ENCODE peak calls at places on chromosomes 12 and 14, in eight cellular contexts. One of them, this sample, is unnamed.

GRCh38 chr12:105670664-105671063 is 340.2 kb downstream of the C12orf75 start:
- DNase-seq in effector memory CD4-positive, alpha-beta T cell: no peak
- DNase-seq in HuH-7: no peak
- DNase-seq in T-helper 1 cell: no peak
- DNase-seq in astrocyte of the cerebellum: peak; percentile 41
- DNase-seq in Calu3: no peak
- DNase-seq in HCT116: no peak
- DNase-seq in naive thymus-derived CD8-positive, alpha-beta T cell: no peak
- DNase-seq in this sample: no peak

GRCh38 chr12:52217223-52217622 is 15.8 kb upstream of the KRT7 start:
- DNase-seq in naive thymus-derived CD8-positive, alpha-beta T cell: no peak
- DNase-seq in HuH-7: no peak
- DNase-seq in Calu3: peak; percentile 89
- DNase-seq in astrocyte of the cerebellum: no peak
- DNase-seq in HCT116: peak; percentile 75
- DNase-seq in effector memory CD4-positive, alpha-beta T cell: no peak
- DNase-seq in T-helper 1 cell: no peak
- DNase-seq in this sample: no peak

GRCh38 chr12:47855502-47855901 is 35.8 kb upstream of the HDAC7 start:
- DNase-seq in Calu3: no peak
- DNase-seq in HuH-7: no peak
- DNase-seq in naive thymus-derived CD8-positive, alpha-beta T cell: no peak
- DNase-seq in HCT116: no peak
- DNase-seq in T-helper 1 cell: no peak
- DNase-seq in astrocyte of the cerebellum: no peak
- DNase-seq in effector memory CD4-positive, alpha-beta T cell: no peak
- DNase-seq in this sample: no peak

GRCh38 chr12:54010972-54011664 is 2.3 kb downstream of the HOXC8 start:
- DNase-seq in Calu3: no peak
- DNase-seq in naive thymus-derived CD8-positive, alpha-beta T cell: no peak
- DNase-seq in astrocyte of the cerebellum: no peak
- DNase-seq in effector memory CD4-positive, alpha-beta T cell: no peak
- DNase-seq in HuH-7: no peak
- DNase-seq in HCT116: no peak
- DNase-seq in T-helper 1 cell: no peak
- DNase-seq in this sample: no peak

GRCh38 chr14:55898938-55899337 is 219.3 kb upstream of the PELI2 start:
- DNase-seq in astrocyte of the cerebellum: no peak
- DNase-seq in T-helper 1 cell: no peak
- DNase-seq in HuH-7: no peak
- DNase-seq in HCT116: no peak
- DNase-seq in effector memory CD4-positive, alpha-beta T cell: no peak
- DNase-seq in naive thymus-derived CD8-positive, alpha-beta T cell: no peak
- DNase-seq in Calu3: no peak
- DNase-seq in this sample: no peak

GRCh38 chr12:2682301-2683282 is 112.2 kb upstream of the FKBP4 start:
- DNase-seq in astrocyte of the cerebellum: no peak
- DNase-seq in T-helper 1 cell: no peak
- DNase-seq in effector memory CD4-positive, alpha-beta T cell: no peak
- DNase-seq in Calu3: peak; percentile 50
- DNase-seq in naive thymus-derived CD8-positive, alpha-beta T cell: no peak
- DNase-seq in HuH-7: peak; percentile 59
- DNase-seq in HCT116: peak; percentile 26
- DNase-seq in this sample: peak; percentile 47

GRCh38 chr12:43079481-43079880 is 472.5 kb downstream of the ADAMTS20 start:
- DNase-seq in T-helper 1 cell: no peak
- DNase-seq in naive thymus-derived CD8-positive, alpha-beta T cell: no peak
- DNase-seq in Calu3: no peak
- DNase-seq in HuH-7: no peak
- DNase-seq in astrocyte of the cerebellum: no peak
- DNase-seq in effector memory CD4-positive, alpha-beta T cell: no peak
- DNase-seq in HCT116: no peak
- DNase-seq in this sample: no peak

GRCh38 chr14:82341386-82341785 is 807.7 kb upstream of the SEL1L start:
- DNase-seq in astrocyte of the cerebellum: no peak
- DNase-seq in HuH-7: no peak
- DNase-seq in Calu3: no peak
- DNase-seq in T-helper 1 cell: no peak
- DNase-seq in effector memory CD4-positive, alpha-beta T cell: no peak
- DNase-seq in naive thymus-derived CD8-positive, alpha-beta T cell: no peak
- DNase-seq in HCT116: no peak
- DNase-seq in this sample: no peak

GRCh38 chr12:108773798-108774788 is 42.8 kb upstream of the CORO1C start:
- DNase-seq in Calu3: peak; percentile 57
- DNase-seq in effector memory CD4-positive, alpha-beta T cell: no peak
- DNase-seq in T-helper 1 cell: no peak
- DNase-seq in HCT116: no peak
- DNase-seq in astrocyte of the cerebellum: peak; percentile 28
- DNase-seq in naive thymus-derived CD8-positive, alpha-beta T cell: no peak
- DNase-seq in HuH-7: peak; percentile 30
- DNase-seq in this sample: no peak

GRCh38 chr14:50353126-50353525 is 41.0 kb downstream of the DMAC2L start:
- DNase-seq in astrocyte of the cerebellum: no peak
- DNase-seq in T-helper 1 cell: no peak
- DNase-seq in naive thymus-derived CD8-positive, alpha-beta T cell: no peak
- DNase-seq in Calu3: no peak
- DNase-seq in HuH-7: no peak
- DNase-seq in effector memory CD4-positive, alpha-beta T cell: no peak
- DNase-seq in HCT116: no peak
- DNase-seq in this sample: no peak

GRCh38 chr12:22256076-22256475 is 78.4 kb downstream of the ST8SIA1 start:
- DNase-seq in HuH-7: no peak
- DNase-seq in T-helper 1 cell: no peak
- DNase-seq in HCT116: no peak
- DNase-seq in naive thymus-derived CD8-positive, alpha-beta T cell: no peak
- DNase-seq in Calu3: no peak
- DNase-seq in effector memory CD4-positive, alpha-beta T cell: no peak
- DNase-seq in astrocyte of the cerebellum: peak; percentile 37
- DNase-seq in this sample: no peak

GRCh38 chr14:19941668-19942067 is 11.0 kb downstream of the OR4K1 start:
- DNase-seq in HuH-7: no peak
- DNase-seq in Calu3: no peak
- DNase-seq in naive thymus-derived CD8-positive, alpha-beta T cell: no peak
- DNase-seq in effector memory CD4-positive, alpha-beta T cell: no peak
- DNase-seq in HCT116: no peak
- DNase-seq in T-helper 1 cell: no peak
- DNase-seq in astrocyte of the cerebellum: no peak
- DNase-seq in this sample: no peak

GRCh38 chr14:25015761-25016160 is 34.2 kb downstream of the STXBP6 start:
- DNase-seq in effector memory CD4-positive, alpha-beta T cell: no peak
- DNase-seq in Calu3: no peak
- DNase-seq in naive thymus-derived CD8-positive, alpha-beta T cell: no peak
- DNase-seq in HCT116: no peak
- DNase-seq in T-helper 1 cell: no peak
- DNase-seq in astrocyte of the cerebellum: no peak
- DNase-seq in HuH-7: no peak
- DNase-seq in this sample: no peak

GRCh38 chr12:54191550-54192022 is 2.8 kb upstream of the SMUG1 start:
- DNase-seq in Calu3: peak; percentile 85
- DNase-seq in naive thymus-derived CD8-positive, alpha-beta T cell: peak; percentile 67
- DNase-seq in effector memory CD4-positive, alpha-beta T cell: peak; percentile 67
- DNase-seq in T-helper 1 cell: peak; percentile 73
- DNase-seq in HuH-7: peak; percentile 82
- DNase-seq in HCT116: peak; percentile 77
- DNase-seq in astrocyte of the cerebellum: peak; percentile 72
- DNase-seq in this sample: peak; percentile 66

GRCh38 chr14:100771121-100771800 is 44.6 kb downstream of the DLK1 start:
- DNase-seq in astrocyte of the cerebellum: no peak
- DNase-seq in effector memory CD4-positive, alpha-beta T cell: no peak
- DNase-seq in Calu3: no peak
- DNase-seq in T-helper 1 cell: no peak
- DNase-seq in naive thymus-derived CD8-positive, alpha-beta T cell: no peak
- DNase-seq in HCT116: no peak
- DNase-seq in HuH-7: no peak
- DNase-seq in this sample: no peak

GRCh38 chr12:133156125-133156690 is 25.1 kb upstream of the ZNF268 start:
- DNase-seq in effector memory CD4-positive, alpha-beta T cell: no peak
- DNase-seq in HCT116: no peak
- DNase-seq in T-helper 1 cell: no peak
- DNase-seq in HuH-7: no peak
- DNase-seq in naive thymus-derived CD8-positive, alpha-beta T cell: no peak
- DNase-seq in astrocyte of the cerebellum: no peak
- DNase-seq in Calu3: no peak
- DNase-seq in this sample: no peak

GRCh38 chr12:131592972-131593371 is 117.9 kb upstream of the SFSWAP start:
- DNase-seq in astrocyte of the cerebellum: no peak
- DNase-seq in effector memory CD4-positive, alpha-beta T cell: no peak
- DNase-seq in Calu3: no peak
- DNase-seq in T-helper 1 cell: no peak
- DNase-seq in HCT116: no peak
- DNase-seq in naive thymus-derived CD8-positive, alpha-beta T cell: no peak
- DNase-seq in HuH-7: no peak
- DNase-seq in this sample: peak; percentile 22

GRCh38 chr12:132518354-132518992 is 28.5 kb downstream of the FBRSL1 start:
- DNase-seq in astrocyte of the cerebellum: no peak
- DNase-seq in HuH-7: no peak
- DNase-seq in HCT116: no peak
- DNase-seq in naive thymus-derived CD8-positive, alpha-beta T cell: no peak
- DNase-seq in Calu3: no peak
- DNase-seq in effector memory CD4-positive, alpha-beta T cell: no peak
- DNase-seq in T-helper 1 cell: no peak
- DNase-seq in this sample: no peak

GRCh38 chr12:51358496-51358895 is 12.0 kb upstream of the CELA1 start:
- DNase-seq in astrocyte of the cerebellum: no peak
- DNase-seq in naive thymus-derived CD8-positive, alpha-beta T cell: no peak
- DNase-seq in effector memory CD4-positive, alpha-beta T cell: no peak
- DNase-seq in HuH-7: no peak
- DNase-seq in HCT116: no peak
- DNase-seq in T-helper 1 cell: no peak
- DNase-seq in Calu3: no peak
- DNase-seq in this sample: no peak

GRCh38 chr14:73771848-73772705 is 57.9 kb upstream of the PNMA1 start:
- DNase-seq in astrocyte of the cerebellum: no peak
- DNase-seq in HCT116: no peak
- DNase-seq in T-helper 1 cell: peak; percentile 58
- DNase-seq in effector memory CD4-positive, alpha-beta T cell: peak; percentile 49
- DNase-seq in Calu3: peak; percentile 80
- DNase-seq in naive thymus-derived CD8-positive, alpha-beta T cell: peak; percentile 44
- DNase-seq in HuH-7: no peak
- DNase-seq in this sample: peak; percentile 49

GRCh38 chr12:19707948-19708409 is 268.7 kb downstream of the AEBP2 start:
- DNase-seq in T-helper 1 cell: no peak
- DNase-seq in naive thymus-derived CD8-positive, alpha-beta T cell: no peak
- DNase-seq in effector memory CD4-positive, alpha-beta T cell: no peak
- DNase-seq in HuH-7: no peak
- DNase-seq in astrocyte of the cerebellum: no peak
- DNase-seq in HCT116: peak; percentile 41
- DNase-seq in Calu3: no peak
- DNase-seq in this sample: no peak

GRCh38 chr14:82159624-82160023 is 626.0 kb upstream of the SEL1L start:
- DNase-seq in effector memory CD4-positive, alpha-beta T cell: no peak
- DNase-seq in naive thymus-derived CD8-positive, alpha-beta T cell: no peak
- DNase-seq in Calu3: no peak
- DNase-seq in T-helper 1 cell: no peak
- DNase-seq in HuH-7: no peak
- DNase-seq in HCT116: no peak
- DNase-seq in astrocyte of the cerebellum: no peak
- DNase-seq in this sample: no peak

GRCh38 chr12:34342048-34342447 is 319.8 kb downstream of the ALG10 start:
- DNase-seq in HCT116: no peak
- DNase-seq in Calu3: no peak
- DNase-seq in astrocyte of the cerebellum: no peak
- DNase-seq in effector memory CD4-positive, alpha-beta T cell: no peak
- DNase-seq in HuH-7: no peak
- DNase-seq in naive thymus-derived CD8-positive, alpha-beta T cell: no peak
- DNase-seq in T-helper 1 cell: no peak
- DNase-seq in this sample: no peak

GRCh38 chr12:131159660-131160059 is 206.0 kb downstream of the ADGRD1 start:
- DNase-seq in T-helper 1 cell: no peak
- DNase-seq in astrocyte of the cerebellum: no peak
- DNase-seq in effector memory CD4-positive, alpha-beta T cell: no peak
- DNase-seq in Calu3: no peak
- DNase-seq in naive thymus-derived CD8-positive, alpha-beta T cell: no peak
- DNase-seq in HuH-7: peak; percentile 22
- DNase-seq in HCT116: peak; percentile 18
- DNase-seq in this sample: no peak

GRCh38 chr12:52720487-52720886 is 17.2 kb upstream of the KRT77 start:
- DNase-seq in effector memory CD4-positive, alpha-beta T cell: no peak
- DNase-seq in astrocyte of the cerebellum: no peak
- DNase-seq in HCT116: no peak
- DNase-seq in naive thymus-derived CD8-positive, alpha-beta T cell: no peak
- DNase-seq in HuH-7: no peak
- DNase-seq in Calu3: no peak
- DNase-seq in T-helper 1 cell: no peak
- DNase-seq in this sample: no peak

GRCh38 chr12:54134395-54134794 is 54.4 kb downstream of the SMUG1 start:
- DNase-seq in effector memory CD4-positive, alpha-beta T cell: no peak
- DNase-seq in HCT116: no peak
- DNase-seq in T-helper 1 cell: no peak
- DNase-seq in HuH-7: no peak
- DNase-seq in naive thymus-derived CD8-positive, alpha-beta T cell: no peak
- DNase-seq in astrocyte of the cerebellum: no peak
- DNase-seq in Calu3: no peak
- DNase-seq in this sample: no peak

GRCh38 chr12:10115890-10116289 is 14.1 kb downstream of the CLEC7A start:
- DNase-seq in HuH-7: no peak
- DNase-seq in naive thymus-derived CD8-positive, alpha-beta T cell: no peak
- DNase-seq in effector memory CD4-positive, alpha-beta T cell: no peak
- DNase-seq in HCT116: no peak
- DNase-seq in Calu3: no peak
- DNase-seq in astrocyte of the cerebellum: no peak
- DNase-seq in T-helper 1 cell: no peak
- DNase-seq in this sample: no peak

GRCh38 chr12:1848146-1848545 is 27.8 kb downstream of the LRTM2 start:
- DNase-seq in T-helper 1 cell: no peak
- DNase-seq in naive thymus-derived CD8-positive, alpha-beta T cell: no peak
- DNase-seq in effector memory CD4-positive, alpha-beta T cell: no peak
- DNase-seq in astrocyte of the cerebellum: no peak
- DNase-seq in Calu3: no peak
- DNase-seq in HuH-7: no peak
- DNase-seq in HCT116: no peak
- DNase-seq in this sample: no peak

GRCh38 chr12:52434760-52435530 is 774 bp upstream of the KRT75 start:
- DNase-seq in HuH-7: no peak
- DNase-seq in astrocyte of the cerebellum: no peak
- DNase-seq in naive thymus-derived CD8-positive, alpha-beta T cell: no peak
- DNase-seq in T-helper 1 cell: no peak
- DNase-seq in effector memory CD4-positive, alpha-beta T cell: no peak
- DNase-seq in HCT116: no peak
- DNase-seq in Calu3: no peak
- DNase-seq in this sample: no peak

GRCh38 chr12:50166776-50167025 is 468 bp downstream of the CERS5 start:
- DNase-seq in HCT116: no peak
- DNase-seq in Calu3: no peak
- DNase-seq in naive thymus-derived CD8-positive, alpha-beta T cell: no peak
- DNase-seq in effector memory CD4-positive, alpha-beta T cell: no peak
- DNase-seq in T-helper 1 cell: peak; percentile 21
- DNase-seq in HuH-7: no peak
- DNase-seq in astrocyte of the cerebellum: no peak
- DNase-seq in this sample: peak; percentile 52

GRCh38 chr14:92323031-92323915 is at the start of gene SLC24A4:
- DNase-seq in effector memory CD4-positive, alpha-beta T cell: no peak
- DNase-seq in astrocyte of the cerebellum: no peak
- DNase-seq in Calu3: no peak
- DNase-seq in HuH-7: no peak
- DNase-seq in naive thymus-derived CD8-positive, alpha-beta T cell: no peak
- DNase-seq in HCT116: no peak
- DNase-seq in T-helper 1 cell: no peak
- DNase-seq in this sample: no peak

GRCh38 chr12:121917950-121918678 is at the start of gene CFAP251:
- DNase-seq in astrocyte of the cerebellum: peak; percentile 31
- DNase-seq in Calu3: peak; percentile 97
- DNase-seq in naive thymus-derived CD8-positive, alpha-beta T cell: peak; percentile 97
- DNase-seq in effector memory CD4-positive, alpha-beta T cell: peak; percentile 99
- DNase-seq in HuH-7: no peak
- DNase-seq in HCT116: peak; percentile 85
- DNase-seq in T-helper 1 cell: peak; percentile 97
- DNase-seq in this sample: peak; percentile 93

GRCh38 chr12:29145372-29146170 is 3.5 kb upstream of the FAR2 start:
- DNase-seq in HuH-7: no peak
- DNase-seq in Calu3: no peak
- DNase-seq in astrocyte of the cerebellum: no peak
- DNase-seq in effector memory CD4-positive, alpha-beta T cell: no peak
- DNase-seq in HCT116: no peak
- DNase-seq in naive thymus-derived CD8-positive, alpha-beta T cell: no peak
- DNase-seq in T-helper 1 cell: no peak
- DNase-seq in this sample: no peak

GRCh38 chr14:96824283-96824682 is 27.1 kb downstream of the VRK1 start:
- DNase-seq in HCT116: no peak
- DNase-seq in naive thymus-derived CD8-positive, alpha-beta T cell: no peak
- DNase-seq in T-helper 1 cell: no peak
- DNase-seq in astrocyte of the cerebellum: no peak
- DNase-seq in Calu3: no peak
- DNase-seq in HuH-7: no peak
- DNase-seq in effector memory CD4-positive, alpha-beta T cell: no peak
- DNase-seq in this sample: no peak